ENCODE peak calls at places on chromosomes 11 and 22, in nine cellular contexts. D is upper lobe of right lung; Y is SK-N-SH; L is PC-3; A is heart right ventricle; I is mesendoderm; U is Panc1; O is CD8-positive, alpha-beta memory T cell; T is A549. R is an unnamed sample.

GRCh38 chr22:24486501-24486921 is 8.6 kb upstream of the UPB1 start:
- DNase-seq in D (no peak), Y (no peak), L (peak), A (no peak), I (no peak), U (no peak), O (no peak), T (no peak), R (no peak)

GRCh38 chr11:16346975-16347374 is 9.4 kb downstream of the SOX6 start:
- DNase-seq in D (no peak), Y (no peak), L (no peak), A (no peak), I (no peak), U (no peak), O (no peak), T (no peak), R (no peak)

GRCh38 chr22:48376428-48376827 is 1451.2 kb downstream of the BRD1 start:
- DNase-seq in D (no peak), Y (no peak), L (no peak), A (no peak), I (no peak), U (no peak), O (no peak), T (no peak), R (no peak)

GRCh38 chr11:104254347-104254746 is 90.4 kb upstream of the PDGFD start:
- DNase-seq in D (peak), Y (peak), L (peak), A (peak), I (peak), U (no peak), O (no peak), T (peak), R (peak)

GRCh38 chr11:73322111-73322985 is 14.3 kb downstream of the ARHGEF17 start:
- DNase-seq in D (no peak), Y (no peak), L (no peak), A (no peak), I (no peak), U (no peak), O (no peak), T (no peak), R (no peak)

GRCh38 chr11:128283445-128283844 is 303.9 kb downstream of the ETS1 start:
- DNase-seq in D (no peak), Y (no peak), L (no peak), A (no peak), I (no peak), U (no peak), O (no peak), T (no peak), R (no peak)

GRCh38 chr11:74157169-74157568 is 13.6 kb downstream of the C2CD3 start:
- DNase-seq in D (no peak), Y (no peak), L (peak), A (no peak), I (no peak), U (no peak), O (no peak), T (no peak), R (no peak)

GRCh38 chr11:1060885-1061616 is 13.6 kb upstream of the MUC2 start:
- DNase-seq in D (peak), Y (no peak), L (peak), A (peak), I (no peak), U (peak), O (no peak), T (peak), R (peak)

GRCh38 chr22:19851291-19852176 is 3.1 kb downstream of the GNB1L start:
- DNase-seq in D (peak), Y (no peak), L (no peak), A (no peak), I (no peak), U (no peak), O (no peak), T (no peak), R (no peak)

GRCh38 chr11:59053387-59053786 is 32.7 kb upstream of the GLYATL1B start:
- DNase-seq in D (peak), Y (peak), L (peak), A (peak), I (peak), U (peak), O (peak), T (peak), R (no peak)

GRCh38 chr11:134656861-134657540 is 245.0 kb upstream of the B3GAT1 start:
- DNase-seq in D (peak), Y (no peak), L (no peak), A (peak), I (no peak), U (no peak), O (peak), T (no peak), R (peak)

GRCh38 chr11:7457211-7457610 is 28.1 kb upstream of the OLFML1 start:
- DNase-seq in D (no peak), Y (no peak), L (peak), A (no peak), I (peak), U (no peak), O (no peak), T (no peak), R (no peak)

GRCh38 chr11:3202305-3202704 is 16.3 kb downstream of the MRGPRG start:
- DNase-seq in D (no peak), Y (peak), L (no peak), A (no peak), I (no peak), U (no peak), O (no peak), T (no peak), R (no peak)

GRCh38 chr11:78840623-78841022 is 266.0 kb upstream of the NARS2 start:
- DNase-seq in D (no peak), Y (no peak), L (no peak), A (no peak), I (no peak), U (no peak), O (no peak), T (no peak), R (no peak)

DNA sequence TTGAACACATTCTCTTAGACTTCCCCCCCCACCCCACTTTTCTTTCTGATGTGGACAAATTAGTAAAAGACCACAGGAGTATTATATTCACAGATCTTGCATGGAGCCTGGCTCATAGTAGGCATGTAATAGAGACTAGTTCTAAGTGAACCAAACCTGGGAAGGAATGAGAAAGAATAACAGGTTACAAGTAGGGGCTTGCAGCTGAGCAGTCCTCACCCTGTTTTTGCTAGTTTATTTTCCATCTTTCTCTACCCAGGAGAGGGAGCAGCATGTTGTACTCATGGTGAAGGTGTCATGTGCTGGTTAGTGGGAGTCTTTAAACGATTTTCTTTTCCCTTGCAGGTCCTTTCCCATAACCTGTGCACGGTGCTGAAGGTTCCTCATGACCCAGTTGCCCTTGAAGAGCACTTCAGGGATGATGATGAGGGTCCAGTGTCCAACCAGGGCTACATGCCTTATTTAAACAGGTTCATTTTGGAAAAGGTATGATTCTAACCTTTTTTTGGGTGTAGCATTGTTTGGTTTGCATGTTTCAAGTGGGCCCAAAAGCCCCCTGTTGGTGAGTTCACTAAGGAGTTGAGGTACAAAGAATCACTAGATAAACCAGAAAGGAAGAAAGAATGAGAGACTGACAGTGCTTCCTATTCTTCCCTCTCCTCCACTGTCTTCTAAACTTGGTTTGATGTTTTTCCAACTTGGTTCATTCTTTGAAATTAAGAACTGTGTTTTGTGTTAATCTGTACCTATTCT is 30.1 kb downstream of the SWAP70 start:
- DNase-seq in D (no peak), Y (no peak), L (no peak), A (no peak), I (peak), U (no peak), O (no peak), T (no peak), R (no peak)
- H3K27ac ChIP-seq in D (no peak), Y (no peak), L (no peak), A (no peak), I (no peak), U (no peak), O (no peak), T (no peak), R (peak)

GRCh38 chr11:35183526-35183925 is 44.6 kb downstream of the CD44 start:
- DNase-seq in D (no peak), Y (no peak), L (no peak), A (no peak), I (no peak), U (no peak), O (no peak), T (no peak), R (no peak)
- H3K4me3 ChIP-seq in D (no peak), Y (no peak), L (no peak), A (no peak), I (no peak), U (no peak), O (no peak), T (no peak), R (no peak)

GRCh38 chr22:30882974-30883533 is 85.5 kb downstream of the MORC2 start:
- DNase-seq in D (peak), Y (no peak), L (no peak), A (no peak), I (no peak), U (no peak), O (no peak), T (no peak), R (no peak)
- H3K27ac ChIP-seq in D (no peak), Y (no peak), L (no peak), A (no peak), I (no peak), U (no peak), O (no peak), T (peak), R (no peak)

GRCh38 chr11:117039897-117040296 is 58.3 kb downstream of the SIK3 start:
- DNase-seq in D (no peak), Y (no peak), L (peak), A (no peak), I (no peak), U (no peak), O (no peak), T (no peak), R (no peak)

GRCh38 chr11:117045196-117045595 is 53.0 kb downstream of the SIK3 start:
- DNase-seq in D (no peak), Y (no peak), L (peak), A (no peak), I (no peak), U (no peak), O (no peak), T (no peak), R (no peak)

GRCh38 chr11:117045956-117046355 is 52.3 kb downstream of the SIK3 start:
- DNase-seq in D (no peak), Y (no peak), L (peak), A (no peak), I (no peak), U (no peak), O (no peak), T (no peak), R (no peak)

GRCh38 chr11:117042689-117043088 is 55.5 kb downstream of the SIK3 start:
- DNase-seq in D (no peak), Y (no peak), L (no peak), A (no peak), I (no peak), U (no peak), O (no peak), T (no peak), R (no peak)

GRCh38 chr11:117044287-117045035 is 53.8 kb downstream of the SIK3 start:
- DNase-seq in D (no peak), Y (no peak), L (no peak), A (no peak), I (no peak), U (no peak), O (no peak), T (no peak), R (no peak)
- H3K4me3 ChIP-seq in D (no peak), Y (no peak), L (no peak), A (no peak), I (no peak), U (no peak), O (no peak), T (no peak), R (no peak)

DNA sequence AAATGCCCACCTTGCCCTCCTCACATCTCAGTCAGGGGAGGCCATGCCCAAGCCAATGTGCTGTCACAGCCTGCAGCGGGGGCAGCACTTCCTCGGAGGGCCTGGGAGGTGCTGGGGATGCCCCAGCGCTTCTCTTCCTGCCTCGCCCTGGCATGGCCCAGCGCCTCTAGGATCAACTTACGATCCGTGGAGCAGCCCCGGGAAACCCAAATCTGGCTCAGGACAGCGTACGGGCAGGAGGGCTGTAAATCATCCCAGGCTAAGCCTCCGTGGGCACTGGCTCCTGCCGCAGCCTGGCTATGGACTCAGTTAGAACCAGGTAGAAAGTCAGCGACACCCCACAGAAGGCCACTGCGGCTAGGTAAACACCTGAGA is 60.9 kb upstream of the EMID1 start:
- DNase-seq in D (no peak), Y (no peak), L (no peak), A (no peak), I (no peak), U (no peak), O (no peak), T (no peak), R (no peak)
- H3K27ac ChIP-seq in D (peak), Y (no peak), L (no peak), A (no peak), I (no peak), U (no peak), O (no peak), T (no peak), R (no peak)

GRCh38 chr11:119091966-119092879 is 7.5 kb downstream of the HMBS start:
- DNase-seq in D (no peak), Y (no peak), L (no peak), A (no peak), I (no peak), U (no peak), O (no peak), T (no peak), R (no peak)
- H3K4me3 ChIP-seq in D (no peak), Y (peak), L (peak), A (no peak), I (no peak), U (peak), O (peak), T (peak), R (no peak)